ENCODE peak calls at places on chromosomes 12 and 14, in six cellular contexts. One of them, this sample, is unnamed.

GRCh38 chr14:102320033-102320660 is 601 bp downstream of the ZNF839 start:
- DNase-seq in bronchial epithelial cell: peak
- DNase-seq in kidney tubule cell: peak
- DNase-seq in H9: no peak
- DNase-seq in right cardiac atrium: peak
- DNase-seq in GM23248: peak
- DNase-seq in this sample: peak

GRCh38 chr14:105050551-105050897 is 14.7 kb downstream of the GPR132 start:
- DNase-seq in kidney tubule cell: peak
- DNase-seq in GM23248: peak
- DNase-seq in bronchial epithelial cell: peak
- DNase-seq in H9: no peak
- DNase-seq in right cardiac atrium: no peak
- DNase-seq in this sample: no peak

GRCh38 chr14:42628591-42628990 is 1021.9 kb downstream of the LRFN5 start:
- DNase-seq in kidney tubule cell: no peak
- DNase-seq in GM23248: no peak
- DNase-seq in H9: no peak
- DNase-seq in right cardiac atrium: no peak
- DNase-seq in bronchial epithelial cell: no peak
- DNase-seq in this sample: no peak

GRCh38 chr12:113276306-113276705 is 55.0 kb downstream of the TPCN1 start:
- DNase-seq in right cardiac atrium: peak
- DNase-seq in kidney tubule cell: no peak
- DNase-seq in H9: no peak
- DNase-seq in bronchial epithelial cell: no peak
- DNase-seq in GM23248: no peak
- DNase-seq in this sample: no peak

GRCh38 chr14:91177073-91177796 is 63.4 kb downstream of the DGLUCY start:
- DNase-seq in H9: peak
- DNase-seq in kidney tubule cell: peak
- DNase-seq in GM23248: peak
- DNase-seq in bronchial epithelial cell: peak
- DNase-seq in right cardiac atrium: no peak
- DNase-seq in this sample: peak

GRCh38 chr14:26392498-26392897 is 205.3 kb downstream of the NOVA1 start:
- DNase-seq in GM23248: no peak
- DNase-seq in H9: no peak
- DNase-seq in kidney tubule cell: no peak
- DNase-seq in right cardiac atrium: no peak
- DNase-seq in bronchial epithelial cell: no peak
- DNase-seq in this sample: no peak

GRCh38 chr12:114684098-114684869 is at the start of gene TBX3:
- DNase-seq in H9: peak
- DNase-seq in right cardiac atrium: peak
- DNase-seq in GM23248: peak
- DNase-seq in kidney tubule cell: peak
- DNase-seq in bronchial epithelial cell: peak
- DNase-seq in this sample: peak

GRCh38 chr12:46187023-46187422 is 81.8 kb downstream of the SLC38A1 start:
- DNase-seq in right cardiac atrium: no peak
- DNase-seq in bronchial epithelial cell: peak
- DNase-seq in kidney tubule cell: peak
- DNase-seq in GM23248: peak
- DNase-seq in H9: no peak
- DNase-seq in this sample: peak

GRCh38 chr14:101772770-101773169 is 11.3 kb downstream of the PPP2R5C start:
- DNase-seq in GM23248: no peak
- DNase-seq in right cardiac atrium: no peak
- DNase-seq in bronchial epithelial cell: peak
- DNase-seq in kidney tubule cell: peak
- DNase-seq in H9: no peak
- DNase-seq in this sample: no peak

GRCh38 chr14:81537193-81537592 is 3.5 kb upstream of the SEL1L start:
- DNase-seq in right cardiac atrium: no peak
- DNase-seq in H9: no peak
- DNase-seq in GM23248: no peak
- DNase-seq in bronchial epithelial cell: peak
- DNase-seq in kidney tubule cell: no peak
- DNase-seq in this sample: no peak

GRCh38 chr14:54574528-54574927 is 7.6 kb downstream of the SAMD4A start:
- DNase-seq in GM23248: peak
- DNase-seq in right cardiac atrium: no peak
- DNase-seq in H9: no peak
- DNase-seq in kidney tubule cell: no peak
- DNase-seq in bronchial epithelial cell: no peak
- DNase-seq in this sample: no peak

GRCh38 chr12:5251786-5252185 is 180.1 kb upstream of the NTF3 start:
- DNase-seq in right cardiac atrium: no peak
- DNase-seq in kidney tubule cell: no peak
- DNase-seq in GM23248: no peak
- DNase-seq in bronchial epithelial cell: no peak
- DNase-seq in H9: no peak
- DNase-seq in this sample: no peak

GRCh38 chr14:36852853-36853634 is 191.4 kb downstream of the PAX9 start:
- DNase-seq in right cardiac atrium: peak
- DNase-seq in kidney tubule cell: no peak
- DNase-seq in bronchial epithelial cell: no peak
- DNase-seq in GM23248: peak
- DNase-seq in H9: no peak
- DNase-seq in this sample: no peak

GRCh38 chr12:93180566-93180965 is 197.2 kb upstream of the NUDT4 start:
- DNase-seq in H9: no peak
- DNase-seq in GM23248: peak
- DNase-seq in bronchial epithelial cell: no peak
- DNase-seq in kidney tubule cell: peak
- DNase-seq in right cardiac atrium: no peak
- DNase-seq in this sample: no peak

GRCh38 chr12:121786441-121786825 is 7.1 kb downstream of the RHOF start:
- DNase-seq in kidney tubule cell: peak
- DNase-seq in GM23248: peak
- DNase-seq in bronchial epithelial cell: peak
- DNase-seq in H9: no peak
- DNase-seq in right cardiac atrium: peak
- DNase-seq in this sample: no peak

GRCh38 chr14:106605548-106606448 is 1079.4 kb downstream of the TMEM121 start:
- DNase-seq in right cardiac atrium: peak
- DNase-seq in H9: no peak
- DNase-seq in GM23248: no peak
- DNase-seq in bronchial epithelial cell: no peak
- DNase-seq in kidney tubule cell: peak
- DNase-seq in this sample: no peak

GRCh38 chr12:4202918-4203317 is 70.6 kb upstream of the CCND2 start:
- DNase-seq in H9: no peak
- DNase-seq in bronchial epithelial cell: no peak
- DNase-seq in GM23248: no peak
- DNase-seq in right cardiac atrium: no peak
- DNase-seq in kidney tubule cell: no peak
- DNase-seq in this sample: no peak

GRCh38 chr14:94472842-94473241 is 3.2 kb downstream of the SERPINA9 start:
- DNase-seq in right cardiac atrium: no peak
- DNase-seq in GM23248: no peak
- DNase-seq in H9: peak
- DNase-seq in kidney tubule cell: no peak
- DNase-seq in bronchial epithelial cell: no peak
- DNase-seq in this sample: no peak

GRCh38 chr12:94553130-94553519 is 93.5 kb upstream of the CEP83 start:
- DNase-seq in H9: no peak
- DNase-seq in kidney tubule cell: peak
- DNase-seq in right cardiac atrium: no peak
- DNase-seq in bronchial epithelial cell: peak
- DNase-seq in GM23248: peak
- DNase-seq in this sample: peak

GRCh38 chr12:47698055-47698454 is 7.8 kb downstream of the RPAP3 start:
- DNase-seq in H9: no peak
- DNase-seq in right cardiac atrium: no peak
- DNase-seq in kidney tubule cell: no peak
- DNase-seq in bronchial epithelial cell: no peak
- DNase-seq in GM23248: no peak
- DNase-seq in this sample: peak

GRCh38 chr12:21989819-21990412 is 48.7 kb upstream of the ABCC9 start:
- DNase-seq in GM23248: peak
- DNase-seq in H9: no peak
- DNase-seq in bronchial epithelial cell: peak
- DNase-seq in right cardiac atrium: no peak
- DNase-seq in kidney tubule cell: peak
- DNase-seq in this sample: peak

GRCh38 chr14:21227981-21228380 is 41.3 kb downstream of the HNRNPC start:
- DNase-seq in GM23248: no peak
- DNase-seq in bronchial epithelial cell: no peak
- DNase-seq in kidney tubule cell: peak
- DNase-seq in H9: no peak
- DNase-seq in right cardiac atrium: no peak
- DNase-seq in this sample: no peak

GRCh38 chr12:19064713-19065112 is 64.8 kb upstream of the PLEKHA5 start:
- DNase-seq in right cardiac atrium: no peak
- DNase-seq in bronchial epithelial cell: no peak
- DNase-seq in H9: no peak
- DNase-seq in GM23248: no peak
- DNase-seq in kidney tubule cell: no peak
- DNase-seq in this sample: no peak

GRCh38 chr14:84401631-84402030 is 1128.3 kb upstream of the FLRT2 start:
- DNase-seq in right cardiac atrium: no peak
- DNase-seq in kidney tubule cell: no peak
- DNase-seq in H9: no peak
- DNase-seq in GM23248: no peak
- DNase-seq in bronchial epithelial cell: no peak
- DNase-seq in this sample: no peak

GRCh38 chr12:56324196-56324595 is 8.4 kb upstream of the CNPY2 start:
- DNase-seq in H9: no peak
- DNase-seq in kidney tubule cell: no peak
- DNase-seq in right cardiac atrium: no peak
- DNase-seq in GM23248: no peak
- DNase-seq in bronchial epithelial cell: no peak
- DNase-seq in this sample: no peak

GRCh38 chr14:61347771-61348443 is 26.5 kb downstream of the PRKCH start:
- DNase-seq in bronchial epithelial cell: no peak
- DNase-seq in kidney tubule cell: no peak
- DNase-seq in right cardiac atrium: no peak
- DNase-seq in GM23248: no peak
- DNase-seq in H9: no peak
- DNase-seq in this sample: peak

GRCh38 chr14:103550451-103551337 is 11.8 kb downstream of the BAG5 start:
- DNase-seq in GM23248: peak
- DNase-seq in H9: no peak
- DNase-seq in right cardiac atrium: peak
- DNase-seq in kidney tubule cell: peak
- DNase-seq in bronchial epithelial cell: no peak
- DNase-seq in this sample: no peak

GRCh38 chr12:130818381-130819247 is 20.4 kb downstream of the STX2 start:
- DNase-seq in GM23248: peak
- DNase-seq in right cardiac atrium: peak
- DNase-seq in bronchial epithelial cell: peak
- DNase-seq in H9: peak
- DNase-seq in kidney tubule cell: peak
- DNase-seq in this sample: no peak

GRCh38 chr14:36513451-36514277 is 6.4 kb downstream of the NKX2-1 start:
- DNase-seq in right cardiac atrium: no peak
- DNase-seq in kidney tubule cell: no peak
- DNase-seq in H9: peak
- DNase-seq in bronchial epithelial cell: no peak
- DNase-seq in GM23248: no peak
- DNase-seq in this sample: no peak

GRCh38 chr12:6425588-6426531 is 18.9 kb upstream of the CD27 start:
- DNase-seq in kidney tubule cell: peak
- DNase-seq in H9: no peak
- DNase-seq in bronchial epithelial cell: no peak
- DNase-seq in right cardiac atrium: peak
- DNase-seq in GM23248: no peak
- DNase-seq in this sample: no peak

GRCh38 chr14:51884086-51884927 is 23.9 kb downstream of the GNG2 start:
- DNase-seq in H9: no peak
- DNase-seq in right cardiac atrium: no peak
- DNase-seq in GM23248: no peak
- DNase-seq in bronchial epithelial cell: no peak
- DNase-seq in kidney tubule cell: peak
- DNase-seq in this sample: peak

GRCh38 chr14:39016733-39017095 is 86.3 kb downstream of the SEC23A start:
- DNase-seq in right cardiac atrium: no peak
- DNase-seq in H9: no peak
- DNase-seq in kidney tubule cell: no peak
- DNase-seq in bronchial epithelial cell: no peak
- DNase-seq in GM23248: peak
- DNase-seq in this sample: no peak

GRCh38 chr12:124565071-124565491 is 2.3 kb downstream of the NCOR2 start:
- DNase-seq in GM23248: peak
- DNase-seq in H9: no peak
- DNase-seq in bronchial epithelial cell: no peak
- DNase-seq in right cardiac atrium: peak
- DNase-seq in kidney tubule cell: peak
- DNase-seq in this sample: no peak

GRCh38 chr12:21130998-21131397 is at the start of gene SLCO1B1:
- DNase-seq in right cardiac atrium: no peak
- DNase-seq in bronchial epithelial cell: no peak
- DNase-seq in kidney tubule cell: no peak
- DNase-seq in GM23248: no peak
- DNase-seq in H9: no peak
- DNase-seq in this sample: no peak

GRCh38 chr12:1539135-1539534 is 55.2 kb downstream of the FBXL14 start:
- DNase-seq in right cardiac atrium: no peak
- DNase-seq in H9: no peak
- DNase-seq in kidney tubule cell: no peak
- DNase-seq in bronchial epithelial cell: no peak
- DNase-seq in GM23248: no peak
- DNase-seq in this sample: no peak

GRCh38 chr14:60968099-60968498 is 12.8 kb downstream of the TRMT5 start:
- DNase-seq in bronchial epithelial cell: peak
- DNase-seq in H9: no peak
- DNase-seq in GM23248: no peak
- DNase-seq in kidney tubule cell: peak
- DNase-seq in right cardiac atrium: no peak
- DNase-seq in this sample: no peak

GRCh38 chr12:79408665-79409064 is 282.1 kb downstream of the PAWR start:
- DNase-seq in kidney tubule cell: no peak
- DNase-seq in H9: no peak
- DNase-seq in right cardiac atrium: no peak
- DNase-seq in GM23248: no peak
- DNase-seq in bronchial epithelial cell: no peak
- DNase-seq in this sample: no peak

GRCh38 chr12:60832300-60832699 is 1236.5 kb downstream of the SLC16A7 start:
- DNase-seq in bronchial epithelial cell: peak
- DNase-seq in right cardiac atrium: no peak
- DNase-seq in GM23248: no peak
- DNase-seq in H9: no peak
- DNase-seq in kidney tubule cell: no peak
- DNase-seq in this sample: no peak

This sample was measured in pons.